ENCODE peak calls at places on chromosomes 4 and X, in seven cellular contexts. A, V, R, X, D, E and N are unnamed samples.

GRCh38 chr4:169823685-169824084 is 65.9 kb upstream of the HPF1 start:
- DNase-seq in D (no peak), A (peak; percentile 71), X (peak; percentile 53), V (no peak), E (peak; percentile 44), R (peak; percentile 1), N (peak; percentile 35)

GRCh38 chr4:158094413-158095110 is 78.3 kb downstream of the GASK1B start:
- DNase-seq in A (peak; percentile 1), E (no peak), D (no peak), V (no peak), R (no peak), X (no peak), N (no peak)

GRCh38 chrX:70998402-70999027 is 67.6 kb upstream of the SLC7A3 start:
- DNase-seq in R (peak; percentile 8), D (peak; percentile 19), A (peak; percentile 63), V (peak; percentile 0), E (peak; percentile 11), X (peak; percentile 47), N (peak; percentile 17)

GRCh38 chrX:101485212-101486064 is at the start of gene ARMCX4:
- DNase-seq in X (peak; percentile 44), V (peak; percentile 30), A (peak; percentile 66), E (peak; percentile 34), D (peak; percentile 29), R (peak; percentile 19), N (peak; percentile 27)

GRCh38 chrX:48538641-48539344 is 721 bp upstream of the TBC1D25 start:
- DNase-seq in E (no peak), D (no peak), R (no peak), A (no peak), X (no peak), V (no peak), N (no peak)

GRCh38 chr4:181289203-181289602 is 954.0 kb upstream of the TENM3 start:
- DNase-seq in X (no peak), A (no peak), R (no peak), V (no peak), E (no peak), D (no peak), N (no peak)

GRCh38 chrX:137926090-137926489 is 360.2 kb downstream of the ZIC3 start:
- DNase-seq in E (no peak), A (no peak), V (no peak), R (no peak), X (no peak), D (no peak), N (no peak)

GRCh38 chr4:138943893-138944292 is 71.7 kb upstream of the NOCT start:
- DNase-seq in E (no peak), D (no peak), A (no peak), V (no peak), R (no peak), X (no peak), N (no peak)

GRCh38 chrX:10549280-10549679 is 71.1 kb downstream of the MID1 start:
- DNase-seq in V (no peak), R (no peak), E (no peak), A (no peak), X (no peak), D (no peak), N (no peak)

GRCh38 chr4:53098681-53099121 is 236.6 kb downstream of the RASL11B start:
- DNase-seq in E (no peak), V (no peak), A (peak; percentile 19), R (no peak), X (no peak), D (no peak), N (no peak)

GRCh38 chr4:43456383-43456782 is 563.9 kb downstream of the GRXCR1 start:
- DNase-seq in D (no peak), E (no peak), R (peak; percentile 16), A (no peak), X (no peak), V (no peak), N (peak; percentile 60)

GRCh38 chr4:153790962-153791551 is 2.2 kb upstream of the SFRP2 start:
- DNase-seq in A (no peak), D (peak; percentile 55), R (no peak), X (peak; percentile 46), V (no peak), E (no peak), N (no peak)

GRCh38 chr4:40199179-40199670 is 2.4 kb downstream of the RHOH start:
- DNase-seq in D (no peak), A (no peak), E (no peak), R (no peak), V (no peak), X (peak; percentile 47), N (no peak)

GRCh38 chr4:89379541-89380035 is 72.0 kb upstream of the GPRIN3 start:
- DNase-seq in R (no peak), V (no peak), D (no peak), A (no peak), X (no peak), E (no peak), N (no peak)

GRCh38 chr4:175453456-175453855 is 358.6 kb downstream of the GPM6A start:
- DNase-seq in R (no peak), X (no peak), E (no peak), D (no peak), A (no peak), V (no peak), N (no peak)

GRCh38 chr4:163776961-163777360 is 282.5 kb downstream of the TMA16 start:
- DNase-seq in A (no peak), R (no peak), D (no peak), V (no peak), X (no peak), E (no peak), N (no peak)